ENCODE peak calls at places on chromosome 2, in six cellular contexts. T, O, R, C, M and X are unnamed samples.

GRCh38 chr2:31255911-31256571 is 22.1 kb downstream of the EHD3 start:
- DNase-seq in T (peak; percentile 95), O (peak; percentile 71), R (no peak), C (no peak), M (peak; percentile 81), X (no peak)

GRCh38 chr2:208224802-208225201 is 30.1 kb downstream of the IDH1 start:
- DNase-seq in T (peak; percentile 47), O (peak; percentile 24), R (no peak), C (no peak), M (no peak), X (no peak)

GRCh38 chr2:119794237-119794636 is 34.5 kb downstream of the PTPN4 start:
- DNase-seq in T (no peak), O (no peak), R (no peak), C (no peak), M (no peak), X (no peak)

GRCh38 chr2:105977212-105977611 is 216.9 kb downstream of the UXS1 start:
- DNase-seq in T (peak; percentile 89), O (peak; percentile 93), R (peak; percentile 25), C (no peak), M (no peak), X (no peak)

GRCh38 chr2:207993141-207993763 is 32.1 kb downstream of the PLEKHM3 start:
- DNase-seq in T (peak; percentile 66), O (peak; percentile 88), R (no peak), C (no peak), M (peak; percentile 39), X (no peak)

GRCh38 chr2:84939426-84940087 is 31.4 kb upstream of the KCMF1 start:
- DNase-seq in T (peak; percentile 50), O (no peak), R (no peak), C (peak; percentile 90), M (peak; percentile 95), X (no peak)

GRCh38 chr2:151518802-151519201 is 109.1 kb downstream of the RIF1 start:
- DNase-seq in T (peak; percentile 36), O (peak; percentile 19), R (no peak), C (no peak), M (no peak), X (no peak)

GRCh38 chr2:223896751-223897320 is 48.3 kb downstream of the WDFY1 start:
- DNase-seq in T (peak; percentile 74), O (peak; percentile 52), R (no peak), C (no peak), M (no peak), X (no peak)

GRCh38 chr2:111049792-111050640 is 70.7 kb upstream of the BCL2L11 start:
- DNase-seq in T (peak; percentile 79), O (no peak), R (no peak), C (no peak), M (no peak), X (no peak)

GRCh38 chr2:84875213-84875560 is 5.7 kb downstream of the TRABD2A start:
- DNase-seq in T (no peak), O (no peak), R (no peak), C (no peak), M (no peak), X (no peak)